ENCODE peak calls at places on chromosomes 16 and 17, in seven cellular contexts. R is body of pancreas, M is tibial artery, O is brain microvascular endothelial cell, U is neural progenitor cell, T is heart right ventricle, L is ascending aorta. B is an unnamed sample.

GRCh38 chr16:86176462-86176861 is 277.5 kb downstream of the IRF8 start:
- DNase-seq in R (no peak), M (no peak), O (no peak), U (no peak), T (no peak), L (no peak), B (no peak)

GRCh38 chr16:35909351-35909954 is 2450.0 kb downstream of the TP53TG3F start:
- DNase-seq in R (no peak), M (no peak), O (no peak), U (no peak), T (no peak), L (no peak), B (no peak)

GRCh38 chr17:81394377-81394747 is 895 bp upstream of the BAHCC1 start:
- DNase-seq in R (no peak), M (no peak), O (no peak), U (no peak), T (no peak), L (no peak), B (no peak)

GRCh38 chr16:85593503-85594195 is 19.5 kb upstream of the GSE1 start:
- DNase-seq in R (no peak), M (no peak), O (no peak), U (peak; percentile 78), T (no peak), L (no peak), B (no peak)

GRCh38 chr16:3068486-3068885 is 3.0 kb downstream of the IL32 start:
- DNase-seq in R (no peak), M (no peak), O (no peak), U (no peak), T (no peak), L (no peak), B (no peak)

GRCh38 chr17:68425979-68426378 is 31.3 kb downstream of the WIPI1 start:
- DNase-seq in R (no peak), M (no peak), O (no peak), U (peak; percentile 0), T (no peak), L (no peak), B (no peak)

GRCh38 chr17:43456661-43457361 is 27.0 kb upstream of the DHX8 start:
- DNase-seq in R (peak; percentile 18), M (peak; percentile 54), O (no peak), U (no peak), T (peak; percentile 15), L (no peak), B (no peak)

GRCh38 chr17:4199818-4200402 is 56.9 kb downstream of the CYB5D2 start:
- DNase-seq in R (peak; percentile 31), M (no peak), O (no peak), U (peak; percentile 80), T (no peak), L (peak; percentile 59), B (no peak)

GRCh38 chr17:57536789-57537523 is 208.1 kb downstream of the CCDC182 start:
- DNase-seq in R (no peak), M (no peak), O (no peak), U (no peak), T (no peak), L (no peak), B (no peak)

DNA sequence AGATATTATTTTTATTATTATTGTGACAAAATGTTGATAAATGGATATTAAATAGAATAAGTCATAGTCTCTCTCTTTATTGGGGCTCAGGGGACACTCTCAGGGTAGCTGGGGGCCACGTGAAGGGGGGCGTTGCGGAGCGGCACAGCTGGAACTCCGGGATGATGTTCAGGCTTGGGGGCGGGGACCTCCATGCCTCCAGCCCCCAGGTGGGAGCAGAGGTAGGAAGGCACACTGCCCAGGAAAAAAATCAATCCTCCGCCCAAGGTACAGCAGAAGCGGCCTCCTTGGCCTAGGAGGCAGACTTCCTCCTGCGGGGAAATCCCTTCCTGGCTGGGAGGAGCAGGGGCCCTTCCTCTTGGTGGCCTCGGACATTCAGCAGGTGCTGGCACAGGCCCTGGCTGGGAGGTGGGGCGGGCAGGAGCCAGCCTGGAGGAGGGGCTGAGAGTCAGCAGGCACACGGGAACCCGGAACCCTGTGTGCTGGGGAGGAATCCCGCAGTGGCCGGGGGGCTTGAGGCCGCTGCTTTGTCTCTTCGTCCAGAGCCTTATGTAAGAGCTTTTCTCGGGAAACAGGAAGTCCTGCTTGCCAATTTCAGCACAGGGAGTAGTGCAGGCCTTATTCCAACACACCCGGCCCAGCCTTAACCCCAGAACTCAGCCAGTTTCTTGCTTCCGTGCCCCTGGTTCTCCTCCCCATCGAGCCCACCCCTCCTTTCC is 566 bp upstream of the TNFSF13 start:
- DNase-seq in R (peak; percentile 96), M (peak; percentile 88), O (no peak), U (peak; percentile 71), T (peak; percentile 88), L (peak; percentile 90), B (no peak)
- H3K27ac ChIP-seq in R (peak overlapping the region; percentile 92), M (peak overlapping the region; percentile 96), O (no peak overlapping the region), U (no peak overlapping the region), T (peak overlapping the region; percentile 96), L (peak overlapping the region; percentile 97), B (peak overlapping the region; percentile 31)

GRCh38 chr16:15425861-15426260 is 8.5 kb upstream of the BMERB1 start:
- DNase-seq in R (no peak), M (no peak), O (no peak), U (no peak), T (no peak), L (no peak), B (no peak)

GRCh38 chr16:15422222-15422621 is 12.2 kb upstream of the BMERB1 start:
- DNase-seq in R (peak; percentile 74), M (no peak), O (no peak), U (no peak), T (no peak), L (no peak), B (no peak)

DNA sequence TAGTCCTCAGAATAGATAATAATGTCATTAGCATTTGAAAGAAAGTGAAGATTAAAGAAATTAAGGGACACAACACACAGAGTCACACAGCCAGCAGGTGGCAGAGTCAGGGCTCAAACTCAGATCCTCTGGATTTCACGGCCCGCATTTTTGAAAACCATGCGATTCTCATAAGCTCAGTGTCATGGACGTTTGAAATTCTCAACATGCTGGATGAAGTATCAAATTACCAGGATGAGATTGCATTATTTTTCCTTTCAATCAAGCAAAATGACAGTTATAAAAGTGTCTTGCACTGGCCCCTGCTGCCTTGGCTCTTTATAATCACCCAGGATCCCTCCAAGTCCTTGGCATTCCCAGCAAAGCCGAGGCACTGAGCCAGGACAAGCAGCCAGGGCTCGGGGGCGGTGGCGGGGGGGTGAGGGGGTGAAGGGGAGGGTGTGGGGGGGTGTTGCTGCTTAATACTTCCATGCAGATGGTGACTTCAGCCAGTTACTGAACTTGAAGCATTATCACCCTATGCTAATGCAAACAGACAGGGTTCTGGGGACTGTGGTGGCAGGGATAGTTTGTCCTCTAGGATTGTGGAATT is 6.6 kb upstream of the BMERB1 start:
- DNase-seq in R (peak; percentile 87), M (peak; percentile 79), O (peak; percentile 82), U (peak; percentile 45), T (peak; percentile 77), L (peak; percentile 86), B (no peak)
- TF ChIP-seq CTCF in R (peak; percentile 76), M (peak; percentile 62), O (peak; percentile 85), U (peak; percentile 57), T (peak; percentile 51), L (peak; percentile 70), B (peak; percentile 69)

GRCh38 chr16:50576403-50577113 is 28.4 kb downstream of the NKD1 start:
- DNase-seq in R (no peak), M (no peak), O (no peak), U (no peak), T (no peak), L (no peak), B (no peak)
- H3K27ac ChIP-seq in R (no peak overlapping the region), M (peak overlapping the region; percentile 79), O (no peak overlapping the region), U (no peak overlapping the region), T (no peak overlapping the region), L (peak overlapping the region; percentile 88), B (no peak overlapping the region)

GRCh38 chr17:46851029-46851741 is at the start of gene WNT9B:
- DNase-seq in R (peak; percentile 80), M (no peak), O (no peak), U (peak; percentile 83), T (no peak), L (no peak), B (no peak)
- TF ChIP-seq CTCF in R (no peak), M (no peak), O (no peak), U (peak; percentile 26), T (no peak), L (no peak), B (no peak)

GRCh38 chr17:38603786-38604478 is 1.8 kb downstream of the SRCIN1 start:
- DNase-seq in R (no peak), M (no peak), O (no peak), U (no peak), T (no peak), L (no peak), B (no peak)
- H3K27ac ChIP-seq in R (no peak overlapping the region), M (no peak overlapping the region), O (no peak overlapping the region), U (no peak overlapping the region), T (no peak overlapping the region), L (no peak overlapping the region), B (no peak overlapping the region)

GRCh38 chr16:81879625-81880024 is 100.5 kb downstream of the PLCG2 start:
- DNase-seq in R (no peak), M (no peak), O (no peak), U (peak; percentile 16), T (no peak), L (no peak), B (no peak)
- TF ChIP-seq CTCF in R (no peak), M (no peak), O (peak; percentile 36), U (peak; percentile 50), T (no peak), L (no peak), B (no peak)

GRCh38 chr17:41002814-41003213 is 3.1 kb upstream of the KRTAP3-2 start:
- DNase-seq in R (no peak), M (no peak), O (no peak), U (no peak), T (no peak), L (no peak), B (no peak)
- H3K27ac ChIP-seq in R (no peak overlapping the region), M (no peak overlapping the region), O (no peak overlapping the region), U (no peak overlapping the region), T (no peak overlapping the region), L (no peak overlapping the region), B (no peak overlapping the region)